ENCODE peak calls at places on chromosomes 3 and 15, in four cellular contexts. Y is adrenal gland; S is tibial nerve; E is effector memory CD4-positive, alpha-beta T cell. A is an unnamed sample.

GRCh38 chr3:8618950-8619349 is 25.6 kb downstream of the SSUH2 start:
- DNase-seq in Y (no peak), S (no peak), E (no peak), A (no peak)

GRCh38 chr3:106428565-106428994 is 559.8 kb upstream of the CBLB start:
- DNase-seq in Y (peak; percentile 52), S (no peak), E (no peak), A (no peak)

GRCh38 chr3:179196098-179196497 is 47.9 kb downstream of the PIK3CA start:
- DNase-seq in Y (no peak), S (no peak), E (no peak), A (no peak)

GRCh38 chr3:1275495-1275894 is 182.7 kb downstream of the CNTN6 start:
- DNase-seq in Y (no peak), S (no peak), E (no peak), A (no peak)

GRCh38 chr15:66960519-66960918 is 104.9 kb upstream of the SMAD3 start:
- DNase-seq in Y (no peak), S (no peak), E (no peak), A (no peak)

GRCh38 chr15:67915374-67916050 is 75.7 kb upstream of the RNU6-1 start:
- DNase-seq in Y (no peak), S (no peak), E (no peak), A (peak; percentile 73)

GRCh38 chr15:49621327-49622210 is 721 bp downstream of the DTWD1 start:
- DNase-seq in Y (no peak), S (no peak), E (no peak), A (no peak)

GRCh38 chr3:70805044-70805732 is 492.8 kb upstream of the MDFIC2 start:
- DNase-seq in Y (no peak), S (no peak), E (no peak), A (no peak)

GRCh38 chr3:149781216-149781615 is 11.1 kb downstream of the ANKUB1 start:
- DNase-seq in Y (peak; percentile 15), S (no peak), E (no peak), A (no peak)

GRCh38 chr3:115912372-115912771 is 289.1 kb downstream of the GAP43 start:
- DNase-seq in Y (peak; percentile 74), S (peak; percentile 18), E (no peak), A (no peak)

GRCh38 chr15:65550681-65551098 is 20.4 kb downstream of the HACD3 start:
- DNase-seq in Y (no peak), S (no peak), E (no peak), A (no peak)

GRCh38 chr15:96294766-96295165 is 35.7 kb upstream of the NR2F2 start:
- DNase-seq in Y (no peak), S (no peak), E (no peak), A (no peak)

GRCh38 chr3:188196232-188196990 is 42.5 kb downstream of the LPP start:
- DNase-seq in Y (no peak), S (no peak), E (no peak), A (no peak)

GRCh38 chr15:33021806-33022389 is 172.6 kb downstream of the FMN1 start:
- DNase-seq in Y (peak; percentile 5), S (no peak), E (no peak), A (no peak)

GRCh38 chr15:79965836-79966630 is 5.0 kb downstream of the BCL2A1 start:
- DNase-seq in Y (no peak), S (no peak), E (no peak), A (no peak)

GRCh38 chr3:112492124-112492523 is 7.1 kb downstream of the BTLA start:
- DNase-seq in Y (no peak), S (no peak), E (no peak), A (no peak)

GRCh38 chr3:13506680-13507079 is 26.6 kb downstream of the HDAC11 start:
- DNase-seq in Y (no peak), S (no peak), E (no peak), A (no peak)

GRCh38 chr3:147960791-147961190 is 551.6 kb downstream of the ZIC1 start:
- DNase-seq in Y (no peak), S (no peak), E (no peak), A (no peak)

GRCh38 chr3:10888523-10889081 is 72.6 kb downstream of the SLC6A11 start:
- DNase-seq in Y (no peak), S (no peak), E (no peak), A (no peak)

GRCh38 chr3:111070772-111071256 is 802 bp upstream of the NECTIN3 start:
- DNase-seq in Y (no peak), S (no peak), E (no peak), A (no peak)

GRCh38 chr3:12329063-12329462 is 40.2 kb downstream of the PPARG start:
- DNase-seq in Y (no peak), S (no peak), E (no peak), A (no peak)

GRCh38 chr15:78205856-78206255 is 28.5 kb downstream of the ACSBG1 start:
- DNase-seq in Y (peak; percentile 41), S (no peak), E (no peak), A (peak; percentile 43)

GRCh38 chr3:27431116-27431515 is 53.1 kb downstream of the SLC4A7 start:
- DNase-seq in Y (peak; percentile 12), S (no peak), E (no peak), A (no peak)

GRCh38 chr3:46378426-46378942 is 7.7 kb downstream of the CCR5 start:
- DNase-seq in Y (peak; percentile 71), S (peak; percentile 35), E (peak; percentile 18), A (no peak)

GRCh38 chr15:39172380-39173281 is 408.2 kb upstream of the THBS1 start:
- DNase-seq in Y (no peak), S (no peak), E (no peak), A (peak; percentile 64)
- H3K27ac ChIP-seq in Y (peak overlapping the region; percentile 23), S (peak overlapping the region; percentile 62), E (no peak overlapping the region), A (peak overlapping the region; percentile 65)

DNA sequence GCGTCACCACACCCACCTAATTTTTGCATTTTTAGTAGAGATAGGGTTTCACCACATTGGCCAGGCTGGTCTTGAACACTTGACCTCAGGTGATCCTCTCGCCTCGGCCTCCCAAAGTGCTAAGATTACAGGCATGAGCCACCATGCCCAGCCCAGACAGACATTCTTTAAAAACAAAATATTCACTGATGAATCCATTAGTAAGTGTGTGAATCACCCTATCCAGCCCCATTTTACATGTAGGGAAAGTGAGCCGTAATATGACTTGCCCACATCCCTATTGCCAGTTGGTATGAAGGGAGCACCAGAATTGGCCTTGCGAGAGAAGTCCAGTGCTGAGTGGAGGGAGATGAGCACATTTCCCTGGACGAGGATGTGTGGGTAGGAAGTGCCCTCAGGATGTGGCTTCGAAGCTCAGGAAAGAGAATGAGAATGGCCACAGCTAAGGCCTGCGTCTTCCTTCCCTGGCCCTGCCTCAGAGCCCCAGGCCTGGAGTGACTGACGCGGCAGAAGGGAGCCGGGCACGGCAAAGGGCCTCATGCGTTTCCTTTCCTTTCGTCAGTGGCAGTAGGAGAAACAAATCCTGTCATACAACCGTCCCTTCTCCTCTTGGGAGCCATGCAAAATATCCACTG is 28.3 kb upstream of the ETV5 start:
- DNase-seq in Y (no peak), S (no peak), E (no peak), A (no peak)
- H3K4me1 ChIP-seq in Y (peaks cover 4% of the 10 kb centered on the region), S (no peaks in the 10 kb centered on the region), E (no peaks in the 10 kb centered on the region), A (no peaks in the 10 kb centered on the region)

GRCh38 chr3:195906865-195907729 is 1.3 kb downstream of the TNK2 start:
- DNase-seq in Y (no peak), S (no peak), E (peak; percentile 67), A (peak; percentile 77)
- H3K27ac ChIP-seq in Y (peak overlapping the region; percentile 70), S (peak overlapping the region; percentile 83), E (peak overlapping the region; percentile 97), A (peak overlapping the region; percentile 90)

DNA sequence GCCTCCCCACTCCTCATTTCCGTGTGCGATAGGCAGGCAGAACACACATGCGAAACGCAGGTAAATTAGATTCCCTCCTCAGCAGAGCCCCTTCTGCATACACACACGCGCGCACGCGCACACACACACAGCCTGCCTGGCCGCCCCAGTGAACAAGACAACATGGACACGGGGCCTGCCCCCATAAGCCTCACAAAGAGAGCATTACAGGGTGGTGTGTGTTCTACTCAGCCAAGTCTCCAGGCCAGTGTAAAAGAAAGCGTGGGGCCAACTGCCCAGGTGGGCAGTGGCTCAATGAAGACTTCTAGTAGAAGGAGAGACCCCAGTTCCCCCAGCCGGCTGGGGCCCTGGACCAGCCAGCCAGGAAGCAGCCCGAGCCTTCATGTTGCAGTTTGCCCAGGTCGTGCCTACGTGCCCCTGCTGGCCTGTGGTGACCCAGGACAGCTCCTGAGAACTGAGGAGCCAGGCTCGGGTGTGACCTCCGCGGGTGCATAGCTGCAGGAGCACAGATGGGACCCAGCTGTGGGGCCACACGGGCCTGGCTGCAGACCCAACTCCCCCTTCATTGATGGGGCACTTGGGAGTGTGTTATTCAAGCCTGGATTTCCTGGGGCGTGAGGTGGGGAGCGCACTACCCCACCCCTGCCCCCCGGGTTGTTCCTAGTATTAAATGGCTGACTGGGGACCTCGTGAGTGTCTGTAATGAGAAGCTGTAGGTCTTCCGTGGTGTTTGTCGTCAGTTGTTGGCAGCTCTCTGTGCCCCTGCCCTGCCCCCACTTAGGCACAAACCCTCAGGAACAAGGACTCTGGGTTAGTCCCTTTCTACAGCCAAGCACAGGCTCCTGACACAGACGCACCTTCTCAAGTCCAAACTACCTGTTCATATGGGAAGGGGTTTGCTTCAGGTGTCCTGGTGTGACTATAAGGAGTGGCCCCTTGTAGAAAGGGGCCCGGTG is 39.3 kb downstream of the IDH2 start:
- DNase-seq in Y (peak; percentile 53), S (no peak), E (no peak), A (no peak)
- H3K4me1 ChIP-seq in Y (peaks cover 39% of the 10 kb centered on the region), S (no peaks in the 10 kb centered on the region), E (peaks cover 44% of the 10 kb centered on the region), A (peaks cover 12% of the 10 kb centered on the region)

GRCh38 chr3:123444744-123445143 is 4.1 kb downstream of the ADCY5 start:
- DNase-seq in Y (no peak), S (no peak), E (no peak), A (no peak)

GRCh38 chr3:123444023-123444422 is 4.9 kb downstream of the ADCY5 start:
- DNase-seq in Y (no peak), S (no peak), E (no peak), A (no peak)

GRCh38 chr3:123446610-123447109 is 2.2 kb downstream of the ADCY5 start:
- DNase-seq in Y (no peak), S (no peak), E (no peak), A (no peak)

GRCh38 chr3:123446210-123446609 is 2.7 kb downstream of the ADCY5 start:
- DNase-seq in Y (no peak), S (no peak), E (no peak), A (no peak)

GRCh38 chr3:123445702-123446101 is 3.2 kb downstream of the ADCY5 start:
- DNase-seq in Y (no peak), S (no peak), E (no peak), A (no peak)
- H3K27ac ChIP-seq in Y (no peak overlapping the region), S (no peak overlapping the region), E (no peak overlapping the region), A (no peak overlapping the region)

GRCh38 chr3:60574046-60574769 is 677.0 kb downstream of the FHIT start:
- DNase-seq in Y (no peak), S (no peak), E (no peak), A (no peak)
- H3K4me1 ChIP-seq in Y (no peaks in the 10 kb centered on the region), S (no peaks in the 10 kb centered on the region), E (no peaks in the 10 kb centered on the region), A (no peaks in the 10 kb centered on the region)

A was measured in breast epithelium.